ENCODE peak calls at places on chromosomes 5 and 9, in ten cellular contexts. One of them, this sample, is unnamed. For H3K4me1, the result is how much of the 10 kb centered on the place peaks cover.

GRCh38 chr9:114050226-114050568 is 27.9 kb downstream of the AMBP start:
- DNase-seq in neural progenitor cell: no peak
- DNase-seq in GM23248: no peak
- DNase-seq in PC-9: no peak
- DNase-seq in tibial nerve: no peak
- DNase-seq in Panc1: no peak
- DNase-seq in SK-N-SH: no peak
- DNase-seq in A549: no peak
- DNase-seq in mammary epithelial cell: no peak
- DNase-seq in endodermal cell: peak
- DNase-seq in this sample: no peak

GRCh38 chr5:174501461-174502069 is 222.8 kb upstream of the MSX2 start:
- DNase-seq in neural progenitor cell: peak
- DNase-seq in GM23248: peak
- DNase-seq in PC-9: no peak
- DNase-seq in tibial nerve: no peak
- DNase-seq in Panc1: no peak
- DNase-seq in SK-N-SH: no peak
- DNase-seq in A549: no peak
- DNase-seq in mammary epithelial cell: peak
- DNase-seq in endodermal cell: no peak
- DNase-seq in this sample: no peak

GRCh38 chr9:126532019-126532462 is 81.7 kb upstream of the LMX1B start:
- DNase-seq in neural progenitor cell: no peak
- DNase-seq in GM23248: no peak
- DNase-seq in PC-9: no peak
- DNase-seq in tibial nerve: no peak
- DNase-seq in Panc1: no peak
- DNase-seq in SK-N-SH: peak
- DNase-seq in A549: no peak
- DNase-seq in mammary epithelial cell: no peak
- DNase-seq in endodermal cell: no peak
- DNase-seq in this sample: peak

GRCh38 chr5:99030871-99031440 is 102.1 kb upstream of the CHD1 start:
- DNase-seq in neural progenitor cell: no peak
- DNase-seq in GM23248: peak
- DNase-seq in PC-9: no peak
- DNase-seq in tibial nerve: no peak
- DNase-seq in Panc1: no peak
- DNase-seq in SK-N-SH: no peak
- DNase-seq in A549: no peak
- DNase-seq in mammary epithelial cell: no peak
- DNase-seq in endodermal cell: no peak
- DNase-seq in this sample: no peak

GRCh38 chr9:110064721-110065252 is 143.2 kb downstream of the C9orf152 start:
- DNase-seq in neural progenitor cell: no peak
- DNase-seq in GM23248: no peak
- DNase-seq in PC-9: no peak
- DNase-seq in tibial nerve: no peak
- DNase-seq in Panc1: no peak
- DNase-seq in SK-N-SH: no peak
- DNase-seq in A549: no peak
- DNase-seq in mammary epithelial cell: no peak
- DNase-seq in endodermal cell: no peak
- DNase-seq in this sample: no peak

GRCh38 chr9:96156578-96156977 is 145.4 kb downstream of the HSD17B3 start:
- DNase-seq in neural progenitor cell: peak
- DNase-seq in GM23248: no peak
- DNase-seq in PC-9: no peak
- DNase-seq in tibial nerve: no peak
- DNase-seq in Panc1: no peak
- DNase-seq in SK-N-SH: no peak
- DNase-seq in A549: no peak
- DNase-seq in mammary epithelial cell: no peak
- DNase-seq in endodermal cell: no peak
- DNase-seq in this sample: peak

GRCh38 chr5:81184749-81185110 is 48.4 kb upstream of the CKMT2 start:
- DNase-seq in neural progenitor cell: no peak
- DNase-seq in GM23248: no peak
- DNase-seq in PC-9: no peak
- DNase-seq in tibial nerve: no peak
- DNase-seq in Panc1: no peak
- DNase-seq in SK-N-SH: no peak
- DNase-seq in A549: no peak
- DNase-seq in mammary epithelial cell: no peak
- DNase-seq in endodermal cell: no peak
- DNase-seq in this sample: peak

GRCh38 chr5:151095341-151096000 is 14.6 kb upstream of the TNIP1 start:
- DNase-seq in neural progenitor cell: no peak
- DNase-seq in GM23248: peak
- DNase-seq in PC-9: no peak
- DNase-seq in tibial nerve: no peak
- DNase-seq in Panc1: no peak
- DNase-seq in SK-N-SH: peak
- DNase-seq in A549: no peak
- DNase-seq in mammary epithelial cell: no peak
- DNase-seq in endodermal cell: peak
- DNase-seq in this sample: peak

GRCh38 chr5:80960531-80961375 is 590 bp downstream of the RASGRF2 start:
- DNase-seq in neural progenitor cell: peak
- DNase-seq in GM23248: peak
- DNase-seq in PC-9: peak
- DNase-seq in tibial nerve: peak
- DNase-seq in Panc1: no peak
- DNase-seq in SK-N-SH: peak
- DNase-seq in A549: peak
- DNase-seq in mammary epithelial cell: peak
- DNase-seq in endodermal cell: peak
- DNase-seq in this sample: peak

GRCh38 chr9:34252016-34252415 is 73.2 kb downstream of the UBAP1 start:
- DNase-seq in neural progenitor cell: no peak
- DNase-seq in GM23248: peak
- DNase-seq in PC-9: no peak
- DNase-seq in tibial nerve: no peak
- DNase-seq in Panc1: no peak
- DNase-seq in SK-N-SH: no peak
- DNase-seq in A549: no peak
- DNase-seq in mammary epithelial cell: no peak
- DNase-seq in endodermal cell: no peak
- DNase-seq in this sample: no peak

GRCh38 chr5:122392844-122393243 is 80.8 kb downstream of the SNCAIP start:
- DNase-seq in neural progenitor cell: no peak
- DNase-seq in GM23248: peak
- DNase-seq in PC-9: no peak
- DNase-seq in tibial nerve: no peak
- DNase-seq in Panc1: no peak
- DNase-seq in SK-N-SH: no peak
- DNase-seq in A549: no peak
- DNase-seq in mammary epithelial cell: no peak
- DNase-seq in endodermal cell: no peak
- DNase-seq in this sample: no peak

GRCh38 chr5:132867046-132867451 is 607 bp downstream of the UQCRQ start:
- DNase-seq in neural progenitor cell: no peak
- DNase-seq in GM23248: no peak
- DNase-seq in PC-9: no peak
- DNase-seq in tibial nerve: no peak
- DNase-seq in Panc1: no peak
- DNase-seq in SK-N-SH: no peak
- DNase-seq in A549: no peak
- DNase-seq in mammary epithelial cell: no peak
- DNase-seq in endodermal cell: no peak
- DNase-seq in this sample: no peak

GRCh38 chr9:100595391-100596199 is 17.7 kb downstream of the CAVIN4 start:
- DNase-seq in neural progenitor cell: peak
- DNase-seq in GM23248: peak
- DNase-seq in PC-9: peak
- DNase-seq in tibial nerve: peak
- DNase-seq in Panc1: no peak
- DNase-seq in SK-N-SH: peak
- DNase-seq in A549: peak
- DNase-seq in mammary epithelial cell: peak
- DNase-seq in endodermal cell: peak
- DNase-seq in this sample: peak

GRCh38 chr9:127915801-127916664 is 808 bp downstream of the ST6GALNAC4 start:
- DNase-seq in neural progenitor cell: no peak
- DNase-seq in GM23248: peak
- DNase-seq in PC-9: no peak
- DNase-seq in tibial nerve: no peak
- DNase-seq in Panc1: no peak
- DNase-seq in SK-N-SH: no peak
- DNase-seq in A549: no peak
- DNase-seq in mammary epithelial cell: no peak
- DNase-seq in endodermal cell: peak
- DNase-seq in this sample: peak

GRCh38 chr5:123429993-123430392 is 6.8 kb upstream of the CEP120 start:
- DNase-seq in neural progenitor cell: no peak
- DNase-seq in GM23248: peak
- DNase-seq in PC-9: peak
- DNase-seq in tibial nerve: no peak
- DNase-seq in Panc1: no peak
- DNase-seq in SK-N-SH: no peak
- DNase-seq in A549: no peak
- DNase-seq in mammary epithelial cell: peak
- DNase-seq in endodermal cell: no peak
- DNase-seq in this sample: no peak

DNA sequence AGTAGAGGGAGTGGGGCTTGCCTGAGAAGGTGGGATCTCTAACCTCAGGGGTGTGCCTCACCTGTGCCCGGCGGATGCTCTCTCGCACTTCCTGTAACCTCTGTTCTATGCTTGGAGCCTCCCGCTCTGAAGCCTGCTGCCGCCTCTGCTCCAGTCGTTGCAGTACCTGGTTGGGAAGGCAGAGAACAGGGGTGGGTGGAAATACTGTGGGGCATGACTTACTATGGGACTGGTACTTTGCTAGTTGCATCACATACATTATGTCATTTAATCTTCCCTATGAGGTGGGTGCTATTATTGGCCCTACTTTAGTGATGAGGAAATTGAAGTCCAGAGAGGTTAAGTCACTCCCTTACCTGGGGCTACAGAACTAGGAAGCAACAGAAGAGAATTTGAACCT is 5.2 kb downstream of the FCHSD1 start:
- DNase-seq in neural progenitor cell: no peak
- DNase-seq in GM23248: no peak
- DNase-seq in PC-9: no peak
- DNase-seq in tibial nerve: no peak
- DNase-seq in Panc1: no peak
- DNase-seq in SK-N-SH: no peak
- DNase-seq in A549: no peak
- DNase-seq in mammary epithelial cell: peak
- DNase-seq in endodermal cell: no peak
- DNase-seq in this sample: no peak
- H3K27ac ChIP-seq in neural progenitor cell: no peak
- H3K27ac ChIP-seq in GM23248: no peak
- H3K27ac ChIP-seq in PC-9: no peak
- H3K27ac ChIP-seq in tibial nerve: no peak
- H3K27ac ChIP-seq in Panc1: no peak
- H3K27ac ChIP-seq in SK-N-SH: no peak
- H3K27ac ChIP-seq in A549: no peak
- H3K27ac ChIP-seq in mammary epithelial cell: no peak
- H3K27ac ChIP-seq in endodermal cell: no peak
- H3K27ac ChIP-seq in this sample: no peak

DNA sequence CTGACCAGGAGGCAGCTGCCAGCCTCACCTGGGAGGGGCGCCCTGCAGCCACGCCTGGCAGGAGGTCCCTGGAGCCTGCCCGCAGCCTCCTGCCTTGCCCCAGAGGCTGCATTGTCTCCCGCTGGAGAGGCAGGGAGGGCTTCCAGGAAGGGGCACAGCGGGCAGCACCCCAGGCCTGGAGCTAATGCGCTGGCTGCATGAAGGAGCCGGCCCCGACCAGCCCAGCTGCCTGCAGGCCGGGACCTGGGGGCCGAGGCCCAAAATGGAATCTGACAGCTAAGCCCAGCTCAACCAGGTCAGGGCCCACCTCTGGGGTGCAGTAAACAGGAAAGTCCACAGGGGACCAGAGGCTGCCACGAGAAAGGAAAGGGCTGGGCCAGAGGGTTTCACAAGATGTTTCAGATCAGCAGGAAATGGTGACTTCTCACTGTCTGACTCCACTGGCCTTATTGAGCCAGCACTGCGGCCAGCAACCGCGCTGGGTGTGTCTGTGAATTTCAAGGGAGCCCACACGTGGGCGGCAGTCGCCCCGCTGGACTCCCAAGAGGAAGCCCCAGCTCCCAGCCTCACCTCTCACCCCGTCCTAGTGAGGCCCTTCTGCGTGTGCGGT is 18.6 kb upstream of the NOTCH1 start:
- DNase-seq in neural progenitor cell: no peak
- DNase-seq in GM23248: peak
- DNase-seq in PC-9: peak
- DNase-seq in tibial nerve: peak
- DNase-seq in Panc1: no peak
- DNase-seq in SK-N-SH: no peak
- DNase-seq in A549: no peak
- DNase-seq in mammary epithelial cell: peak
- DNase-seq in endodermal cell: peak
- DNase-seq in this sample: no peak
- H3K4me1 ChIP-seq in neural progenitor cell: under half
- H3K4me1 ChIP-seq in GM23248: under half
- H3K4me1 ChIP-seq in PC-9: under half
- H3K4me1 ChIP-seq in tibial nerve: under half
- H3K4me1 ChIP-seq in Panc1: under half
- H3K4me1 ChIP-seq in SK-N-SH: under half
- H3K4me1 ChIP-seq in A549: under half
- H3K4me1 ChIP-seq in mammary epithelial cell: under half
- H3K4me1 ChIP-seq in endodermal cell: under half
- H3K4me1 ChIP-seq in this sample: under half

GRCh38 chr5:140111859-140112551 is 1.9 kb upstream of the PURA start:
- DNase-seq in neural progenitor cell: no peak
- DNase-seq in GM23248: no peak
- DNase-seq in PC-9: no peak
- DNase-seq in tibial nerve: no peak
- DNase-seq in Panc1: no peak
- DNase-seq in SK-N-SH: no peak
- DNase-seq in A549: no peak
- DNase-seq in mammary epithelial cell: no peak
- DNase-seq in endodermal cell: peak
- DNase-seq in this sample: no peak
- H3K4me3 ChIP-seq in neural progenitor cell: no peak
- H3K4me3 ChIP-seq in GM23248: peak
- H3K4me3 ChIP-seq in PC-9: no peak
- H3K4me3 ChIP-seq in tibial nerve: no peak
- H3K4me3 ChIP-seq in Panc1: peak
- H3K4me3 ChIP-seq in SK-N-SH: peak
- H3K4me3 ChIP-seq in A549: no peak
- H3K4me3 ChIP-seq in mammary epithelial cell: no peak
- H3K4me3 ChIP-seq in endodermal cell: no peak
- H3K4me3 ChIP-seq in this sample: no peak

DNA sequence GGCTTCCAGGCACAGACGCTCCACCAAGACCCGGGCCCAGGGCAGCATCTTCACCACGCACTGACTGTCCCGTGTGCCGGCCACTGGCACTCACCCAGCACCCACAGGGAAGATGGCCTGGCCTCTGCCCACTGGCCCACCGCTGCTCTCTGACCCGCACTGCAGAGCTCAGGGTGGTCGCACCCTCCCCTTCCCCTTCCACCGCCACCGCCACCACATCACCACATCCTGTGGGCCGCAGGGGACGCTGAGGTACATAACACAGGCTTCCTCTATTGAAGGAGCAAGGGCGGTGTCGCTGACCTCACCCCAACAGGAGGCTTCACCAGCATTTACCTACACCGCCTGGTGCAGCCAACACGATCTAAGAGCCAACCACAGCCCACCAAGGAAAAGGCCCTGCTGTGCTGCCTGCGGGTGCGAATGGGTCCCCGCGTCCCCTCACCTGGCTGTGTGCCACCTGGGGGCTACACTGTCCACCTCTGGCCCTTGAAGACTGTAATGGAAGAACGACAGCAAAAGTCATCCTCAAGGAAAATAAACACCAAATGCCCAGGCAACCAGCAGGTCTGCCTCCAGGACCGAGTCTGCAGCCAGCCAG is 101.8 kb downstream of the CAMSAP1 start:
- DNase-seq in neural progenitor cell: no peak
- DNase-seq in GM23248: no peak
- DNase-seq in PC-9: no peak
- DNase-seq in tibial nerve: no peak
- DNase-seq in Panc1: no peak
- DNase-seq in SK-N-SH: no peak
- DNase-seq in A549: no peak
- DNase-seq in mammary epithelial cell: no peak
- DNase-seq in endodermal cell: no peak
- DNase-seq in this sample: no peak
- H3K27ac ChIP-seq in neural progenitor cell: no peak
- H3K27ac ChIP-seq in GM23248: no peak
- H3K27ac ChIP-seq in PC-9: no peak
- H3K27ac ChIP-seq in tibial nerve: no peak
- H3K27ac ChIP-seq in Panc1: no peak
- H3K27ac ChIP-seq in SK-N-SH: no peak
- H3K27ac ChIP-seq in A549: no peak
- H3K27ac ChIP-seq in mammary epithelial cell: no peak
- H3K27ac ChIP-seq in endodermal cell: no peak
- H3K27ac ChIP-seq in this sample: no peak